ENCODE peak calls at places on chromosomes 12 and 14, in eight cellular contexts. J is breast epithelium, D is GM23338, Z is prostate gland, M is sigmoid colon, N is Panc1, S is GM12891, K is upper lobe of left lung. F is an unnamed sample.

GRCh38 chr14:38828183-38828877 is 274.7 kb downstream of the SEC23A start:
- DNase-seq in J (no peak), D (no peak), Z (no peak), M (no peak), N (no peak), S (no peak), K (peak; percentile 75), F (no peak)

GRCh38 chr12:54988402-54989054 is 4.0 kb upstream of the TESPA1 start:
- DNase-seq in J (peak; percentile 25), D (no peak), Z (peak; percentile 15), M (peak; percentile 88), N (no peak), S (no peak), K (peak; percentile 45), F (no peak)

GRCh38 chr12:100827901-100828520 is 33.4 kb downstream of the ANO4 start:
- DNase-seq in J (no peak), D (peak; percentile 71), Z (peak; percentile 6), M (no peak), N (peak; percentile 17), S (no peak), K (no peak), F (no peak)

GRCh38 chr12:67705394-67706370 is 57.1 kb downstream of the DYRK2 start:
- DNase-seq in J (no peak), D (no peak), Z (no peak), M (no peak), N (no peak), S (no peak), K (no peak), F (no peak)

GRCh38 chr14:34030864-34031263 is 80.0 kb upstream of the EGLN3 start:
- DNase-seq in J (no peak), D (no peak), Z (no peak), M (no peak), N (no peak), S (no peak), K (no peak), F (no peak)

GRCh38 chr14:74763803-74764531 is 851 bp downstream of the YLPM1 start:
- DNase-seq in J (no peak), D (peak; percentile 37), Z (peak; percentile 13), M (peak; percentile 65), N (no peak), S (no peak), K (peak; percentile 21), F (no peak)

GRCh38 chr12:9106610-9107541 is 8.8 kb downstream of the A2M start:
- DNase-seq in J (no peak), D (no peak), Z (no peak), M (no peak), N (no peak), S (no peak), K (no peak), F (no peak)

GRCh38 chr12:116551619-116551951 is 7.6 kb upstream of the MAP1LC3B2 start:
- DNase-seq in J (no peak), D (no peak), Z (no peak), M (no peak), N (no peak), S (no peak), K (no peak), F (no peak)

GRCh38 chr14:24150567-24150966 is 3.3 kb downstream of the RNF31 start:
- DNase-seq in J (no peak), D (no peak), Z (no peak), M (no peak), N (no peak), S (no peak), K (no peak), F (no peak)

GRCh38 chr14:97180304-97181200 is 383.4 kb downstream of the VRK1 start:
- DNase-seq in J (no peak), D (no peak), Z (no peak), M (no peak), N (peak; percentile 7), S (no peak), K (no peak), F (no peak)

GRCh38 chr12:65086236-65086635 is 34.9 kb downstream of the WIF1 start:
- DNase-seq in J (no peak), D (no peak), Z (no peak), M (no peak), N (no peak), S (no peak), K (no peak), F (no peak)

GRCh38 chr12:70052931-70053497 is 190.2 kb upstream of the CNOT2 start:
- DNase-seq in J (no peak), D (no peak), Z (no peak), M (peak; percentile 76), N (no peak), S (no peak), K (peak; percentile 73), F (no peak)

GRCh38 chr12:88237954-88238353 is 95.8 kb downstream of the TMTC3 start:
- DNase-seq in J (no peak), D (no peak), Z (no peak), M (no peak), N (no peak), S (no peak), K (no peak), F (peak; percentile 7)

GRCh38 chr14:87994974-87995373 is 2.0 kb upstream of the GALC start:
- DNase-seq in J (no peak), D (no peak), Z (no peak), M (no peak), N (no peak), S (no peak), K (peak; percentile 25), F (peak; percentile 83)

GRCh38 chr12:89731064-89731463 is 22.4 kb upstream of the ATP2B1 start:
- DNase-seq in J (no peak), D (no peak), Z (no peak), M (no peak), N (no peak), S (no peak), K (no peak), F (no peak)

GRCh38 chr14:56217380-56218045 is 99.3 kb downstream of the PELI2 start:
- DNase-seq in J (no peak), D (no peak), Z (no peak), M (no peak), N (no peak), S (no peak), K (no peak), F (no peak)

GRCh38 chr14:51901475-51902024 is 41.1 kb downstream of the GNG2 start:
- DNase-seq in J (no peak), D (no peak), Z (no peak), M (no peak), N (no peak), S (no peak), K (no peak), F (no peak)

GRCh38 chr12:43733687-43734086 is 24.9 kb downstream of the PUS7L start:
- DNase-seq in J (no peak), D (no peak), Z (no peak), M (no peak), N (no peak), S (no peak), K (no peak), F (no peak)

GRCh38 chr12:80756875-80757274 is 40.2 kb downstream of the MYF5 start:
- DNase-seq in J (no peak), D (no peak), Z (no peak), M (no peak), N (no peak), S (no peak), K (no peak), F (no peak)

GRCh38 chr14:68042591-68043210 is 223.1 kb downstream of the RAD51B start:
- DNase-seq in J (peak; percentile 35), D (no peak), Z (peak; percentile 50), M (no peak), N (no peak), S (no peak), K (no peak), F (no peak)

GRCh38 chr12:90999518-90999917 is 5.3 kb downstream of the EPYC start:
- DNase-seq in J (no peak), D (no peak), Z (no peak), M (no peak), N (no peak), S (no peak), K (no peak), F (no peak)
- TF ChIP-seq POLR2AphosphoS5 in J (no peak), D (no peak), Z (no peak), M (no peak), N (no peak), S (no peak), K (no peak), F (no peak)

DNA sequence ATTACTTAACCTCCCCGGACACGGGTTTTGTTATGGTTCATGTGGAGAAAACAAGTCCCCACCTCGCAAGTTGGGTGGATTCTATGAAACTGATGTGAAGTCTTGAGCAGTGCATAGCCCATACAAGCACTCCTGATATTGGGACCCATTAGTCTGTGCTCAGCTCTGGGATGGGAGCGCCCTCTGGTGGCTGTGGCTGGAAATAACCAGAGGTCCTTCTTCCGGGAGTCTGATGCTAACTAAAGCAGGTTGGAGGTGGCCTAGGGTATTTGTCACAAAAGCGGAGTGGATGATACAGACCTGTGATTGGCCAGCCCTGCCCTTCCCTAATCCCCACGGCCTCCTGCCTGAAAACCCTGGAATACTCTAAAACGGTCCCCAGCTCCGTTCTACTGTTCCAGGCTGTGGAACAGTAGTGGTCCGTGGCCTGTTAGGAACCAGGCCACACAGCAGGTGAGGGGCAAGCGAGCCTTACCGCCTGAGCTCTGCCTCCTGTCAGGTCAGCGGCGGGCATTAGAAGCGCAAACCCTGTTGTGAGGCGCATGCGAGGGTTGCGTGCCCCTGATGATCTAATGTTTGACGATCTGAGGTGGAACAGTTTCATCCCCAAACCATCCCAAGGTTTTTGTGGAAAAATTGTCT is 6.4 kb downstream of the SLC48A1 start:
- DNase-seq in J (peak; percentile 84), D (peak; percentile 97), Z (peak; percentile 84), M (peak; percentile 94), N (peak; percentile 76), S (peak; percentile 86), K (peak; percentile 91), F (peak; percentile 53)
- TF ChIP-seq POLR2AphosphoS5 in J (no peak), D (no peak), Z (peak; percentile 62), M (no peak), N (peak; percentile 22), S (no peak), K (no peak), F (no peak)

DNA sequence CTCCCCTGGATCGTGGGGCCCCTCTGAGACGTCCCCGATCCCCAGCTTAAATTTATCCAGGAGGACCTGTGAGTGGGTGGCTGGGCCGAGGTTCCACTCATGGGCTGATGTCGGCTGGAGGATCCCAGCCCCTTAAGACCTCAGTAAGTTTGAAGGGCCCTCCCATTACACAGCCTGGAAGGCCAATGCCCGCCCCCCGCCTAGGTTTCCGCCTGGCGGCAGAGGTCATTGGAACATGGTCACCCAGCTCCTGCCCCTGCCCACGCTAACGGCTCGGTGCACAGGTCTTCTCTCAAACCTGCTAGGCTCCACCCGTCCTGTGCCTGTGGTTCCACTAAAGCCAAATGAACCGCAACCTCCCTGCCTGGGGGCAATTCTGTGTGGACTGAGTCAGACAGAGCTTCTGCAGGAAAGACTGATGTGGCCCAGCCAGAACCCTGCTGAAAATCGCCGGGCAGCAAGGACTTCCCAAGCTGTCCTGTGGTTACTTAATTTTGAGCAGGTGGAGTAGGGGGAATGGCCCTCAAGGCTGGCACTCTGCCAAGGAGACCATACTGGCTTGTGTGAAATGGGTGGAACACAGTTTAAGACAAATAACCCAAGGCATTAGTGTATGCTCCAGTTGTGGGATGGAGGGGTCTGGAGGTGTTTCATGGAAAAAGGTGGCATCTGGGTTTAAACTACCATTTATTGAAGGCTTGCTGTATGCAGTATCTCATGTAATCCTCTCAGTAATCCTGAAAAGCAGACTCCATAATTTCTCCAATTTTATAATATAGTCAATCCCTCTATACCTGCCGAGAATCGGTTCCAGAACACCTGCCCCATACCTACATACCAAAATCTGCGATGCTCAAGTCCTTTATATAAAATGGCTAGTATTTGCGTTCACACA is 903 bp upstream of the NT5DC3 start:
- DNase-seq in J (peak; percentile 96), D (peak; percentile 85), Z (no peak), M (peak; percentile 83), N (peak; percentile 18), S (peak; percentile 7), K (peak; percentile 39), F (no peak)
- TF ChIP-seq POLR2AphosphoS5 in J (no peak), D (no peak), Z (no peak), M (peak; percentile 52), N (no peak), S (no peak), K (no peak), F (no peak)

GRCh38 chr14:104792101-104792884 is 3.3 kb downstream of the AKT1 start:
- DNase-seq in J (no peak), D (no peak), Z (no peak), M (no peak), N (no peak), S (no peak), K (peak; percentile 91), F (no peak)
- TF ChIP-seq POLR2AphosphoS5 in J (no peak), D (no peak), Z (no peak), M (no peak), N (no peak), S (no peak), K (no peak), F (no peak)